ENCODE peak calls at places on chromosomes 11 and 22, in four cellular contexts. One of them, this sample, is unnamed.

GRCh38 chr11:79258606-79259005 is 182.2 kb downstream of the TENM4 start:
- DNase-seq in heart right ventricle: no peak
- DNase-seq in IMR-90: peak; percentile 62
- DNase-seq in BE2C: no peak
- DNase-seq in this sample: no peak

GRCh38 chr22:35352214-35353111 is 28.4 kb upstream of the HMOX1 start:
- DNase-seq in BE2C: no peak
- DNase-seq in IMR-90: no peak
- DNase-seq in heart right ventricle: peak; percentile 65
- DNase-seq in this sample: no peak

GRCh38 chr22:42353883-42354727 is 78.1 kb downstream of the NFAM1 start:
- DNase-seq in heart right ventricle: no peak
- DNase-seq in IMR-90: peak; percentile 13
- DNase-seq in BE2C: peak; percentile 85
- DNase-seq in this sample: peak; percentile 24

GRCh38 chr11:28981331-28981865 is 873.2 kb downstream of the METTL15 start:
- DNase-seq in BE2C: no peak
- DNase-seq in IMR-90: peak; percentile 31
- DNase-seq in heart right ventricle: no peak
- DNase-seq in this sample: peak; percentile 11

GRCh38 chr22:31346733-31347250 is 646 bp upstream of the PATZ1 start:
- DNase-seq in BE2C: peak; percentile 79
- DNase-seq in IMR-90: peak; percentile 33
- DNase-seq in heart right ventricle: peak; percentile 68
- DNase-seq in this sample: peak; percentile 71

GRCh38 chr11:21511835-21512440 is 680.9 kb upstream of the ANO5 start:
- DNase-seq in IMR-90: no peak
- DNase-seq in BE2C: peak; percentile 80
- DNase-seq in heart right ventricle: peak; percentile 18
- DNase-seq in this sample: peak; percentile 90

GRCh38 chr11:67300256-67300755 is 3.0 kb upstream of the SSH3 start:
- DNase-seq in IMR-90: no peak
- DNase-seq in BE2C: no peak
- DNase-seq in heart right ventricle: no peak
- DNase-seq in this sample: no peak

GRCh38 chr22:32058656-32059280 is 15.7 kb downstream of the SLC5A1 start:
- DNase-seq in heart right ventricle: no peak
- DNase-seq in IMR-90: no peak
- DNase-seq in BE2C: no peak
- DNase-seq in this sample: no peak

GRCh38 chr11:118657238-118657637 is 22.2 kb downstream of the TREH start:
- DNase-seq in heart right ventricle: no peak
- DNase-seq in IMR-90: no peak
- DNase-seq in BE2C: no peak
- DNase-seq in this sample: no peak

GRCh38 chr11:39684155-39684554 is 1775.3 kb downstream of the LRRC4C start:
- DNase-seq in IMR-90: no peak
- DNase-seq in heart right ventricle: no peak
- DNase-seq in BE2C: no peak
- DNase-seq in this sample: no peak

GRCh38 chr22:25780673-25781072 is 38.7 kb downstream of the MYO18B start:
- DNase-seq in IMR-90: no peak
- DNase-seq in heart right ventricle: no peak
- DNase-seq in BE2C: peak; percentile 85
- DNase-seq in this sample: no peak

GRCh38 chr11:63520606-63521170 is 14.8 kb downstream of the LGALS12 start:
- DNase-seq in IMR-90: peak; percentile 17
- DNase-seq in BE2C: no peak
- DNase-seq in heart right ventricle: no peak
- DNase-seq in this sample: no peak

GRCh38 chr11:12242926-12243325 is 132.5 kb downstream of the MICAL2 start:
- DNase-seq in heart right ventricle: no peak
- DNase-seq in BE2C: no peak
- DNase-seq in IMR-90: no peak
- DNase-seq in this sample: no peak

GRCh38 chr11:12240669-12241068 is 130.3 kb downstream of the MICAL2 start:
- DNase-seq in heart right ventricle: no peak
- DNase-seq in IMR-90: no peak
- DNase-seq in BE2C: no peak
- DNase-seq in this sample: no peak

GRCh38 chr11:12243511-12243910 is 133.1 kb downstream of the MICAL2 start:
- DNase-seq in heart right ventricle: no peak
- DNase-seq in BE2C: no peak
- DNase-seq in IMR-90: no peak
- DNase-seq in this sample: peak; percentile 68

GRCh38 chr11:12241401-12241800 is 131.0 kb downstream of the MICAL2 start:
- DNase-seq in BE2C: no peak
- DNase-seq in IMR-90: no peak
- DNase-seq in heart right ventricle: no peak
- DNase-seq in this sample: no peak

GRCh38 chr11:12242071-12242672 is 131.8 kb downstream of the MICAL2 start:
- DNase-seq in BE2C: no peak
- DNase-seq in IMR-90: no peak
- DNase-seq in heart right ventricle: no peak
- DNase-seq in this sample: no peak
- H3K4me1 ChIP-seq in BE2C: peaks cover 15% of the 10 kb centered on the region
- H3K4me1 ChIP-seq in IMR-90: peaks cover 3% of the 10 kb centered on the region
- H3K4me1 ChIP-seq in heart right ventricle: peaks cover 37% of the 10 kb centered on the region
- H3K4me1 ChIP-seq in this sample: peaks cover 40% of the 10 kb centered on the region

GRCh38 chr22:22026157-22026831 is 43.7 kb upstream of the TOP3B start:
- DNase-seq in heart right ventricle: no peak
- DNase-seq in BE2C: no peak
- DNase-seq in IMR-90: no peak
- DNase-seq in this sample: no peak
- H3K4me1 ChIP-seq in heart right ventricle: no peaks in the 10 kb centered on the region
- H3K4me1 ChIP-seq in BE2C: no peaks in the 10 kb centered on the region
- H3K4me1 ChIP-seq in IMR-90: no peaks in the 10 kb centered on the region
- H3K4me1 ChIP-seq in this sample: no peaks in the 10 kb centered on the region

GRCh38 chr11:73972187-73972586 is 10.5 kb downstream of the UCP2 start:
- DNase-seq in IMR-90: no peak
- DNase-seq in heart right ventricle: no peak
- DNase-seq in BE2C: no peak
- DNase-seq in this sample: no peak
- H3K4me1 ChIP-seq in IMR-90: no peaks in the 10 kb centered on the region
- H3K4me1 ChIP-seq in heart right ventricle: peaks cover 42% of the 10 kb centered on the region
- H3K4me1 ChIP-seq in BE2C: no peaks in the 10 kb centered on the region
- H3K4me1 ChIP-seq in this sample: peaks cover 7% of the 10 kb centered on the region

GRCh38 chr11:65383778-65384177 is 1.3 kb upstream of the SLC25A45 start:
- DNase-seq in BE2C: no peak
- DNase-seq in IMR-90: no peak
- DNase-seq in heart right ventricle: no peak
- DNase-seq in this sample: no peak
- H3K4me1 ChIP-seq in BE2C: no peaks in the 10 kb centered on the region
- H3K4me1 ChIP-seq in IMR-90: peaks cover 30% of the 10 kb centered on the region
- H3K4me1 ChIP-seq in heart right ventricle: peaks cover 80% of the 10 kb centered on the region
- H3K4me1 ChIP-seq in this sample: peaks cover 6% of the 10 kb centered on the region

GRCh38 chr11:120222916-120223315 is 12.1 kb downstream of the OAF start:
- DNase-seq in IMR-90: no peak
- DNase-seq in heart right ventricle: no peak
- DNase-seq in BE2C: no peak
- DNase-seq in this sample: no peak

GRCh38 chr11:120224386-120224785 is 13.6 kb downstream of the OAF start:
- DNase-seq in heart right ventricle: no peak
- DNase-seq in BE2C: no peak
- DNase-seq in IMR-90: no peak
- DNase-seq in this sample: no peak

GRCh38 chr11:120224872-120225371 is 14.1 kb downstream of the OAF start:
- DNase-seq in heart right ventricle: peak; percentile 56
- DNase-seq in BE2C: no peak
- DNase-seq in IMR-90: no peak
- DNase-seq in this sample: peak; percentile 54

GRCh38 chr11:120225372-120225909 is 14.5 kb upstream of the POU2F3 start:
- DNase-seq in IMR-90: no peak
- DNase-seq in heart right ventricle: no peak
- DNase-seq in BE2C: no peak
- DNase-seq in this sample: no peak

DNA sequence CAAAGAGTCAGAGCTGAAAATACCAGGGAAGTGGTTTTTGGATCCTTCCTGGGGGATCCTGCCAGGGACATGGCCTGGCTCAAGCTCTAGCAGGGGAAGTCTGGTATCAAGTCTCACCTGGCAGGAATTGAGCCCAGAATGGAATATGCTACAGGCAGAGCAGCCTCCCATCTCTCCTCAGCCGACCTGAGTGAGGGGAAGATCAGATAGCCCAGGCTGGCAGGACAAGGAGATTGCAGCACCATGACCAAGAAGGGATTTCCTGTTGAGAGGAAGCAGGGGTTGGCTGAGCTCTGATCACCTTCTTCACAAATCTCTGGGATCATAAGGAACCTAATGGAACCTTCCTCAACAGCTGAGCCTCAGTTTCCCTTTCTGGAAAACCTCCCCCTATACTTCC is 13.0 kb downstream of the OAF start:
- DNase-seq in BE2C: no peak
- DNase-seq in IMR-90: no peak
- DNase-seq in heart right ventricle: no peak
- DNase-seq in this sample: no peak
- H3K4me1 ChIP-seq in BE2C: no peaks in the 10 kb centered on the region
- H3K4me1 ChIP-seq in IMR-90: peaks cover 3% of the 10 kb centered on the region
- H3K4me1 ChIP-seq in heart right ventricle: peaks cover 59% of the 10 kb centered on the region
- H3K4me1 ChIP-seq in this sample: peaks cover 6% of the 10 kb centered on the region

GRCh38 chr22:22397875-22398524 is 110.5 kb downstream of the ZNF280B start:
- DNase-seq in IMR-90: no peak
- DNase-seq in heart right ventricle: peak; percentile 27
- DNase-seq in BE2C: no peak
- DNase-seq in this sample: peak; percentile 47

GRCh38 chr22:22394589-22394988 is 114.0 kb downstream of the ZNF280B start:
- DNase-seq in heart right ventricle: no peak
- DNase-seq in IMR-90: no peak
- DNase-seq in BE2C: no peak
- DNase-seq in this sample: peak; percentile 55

GRCh38 chr22:22396741-22397291 is 111.7 kb downstream of the ZNF280B start:
- DNase-seq in BE2C: no peak
- DNase-seq in IMR-90: no peak
- DNase-seq in heart right ventricle: no peak
- DNase-seq in this sample: no peak

GRCh38 chr22:22397292-22397870 is 111.2 kb downstream of the ZNF280B start:
- DNase-seq in BE2C: no peak
- DNase-seq in IMR-90: no peak
- DNase-seq in heart right ventricle: no peak
- DNase-seq in this sample: peak; percentile 81

GRCh38 chr22:22395230-22395629 is 113.3 kb downstream of the ZNF280B start:
- DNase-seq in heart right ventricle: no peak
- DNase-seq in BE2C: no peak
- DNase-seq in IMR-90: no peak
- DNase-seq in this sample: no peak
- H3K4me1 ChIP-seq in heart right ventricle: peaks cover 7% of the 10 kb centered on the region
- H3K4me1 ChIP-seq in BE2C: no peaks in the 10 kb centered on the region
- H3K4me1 ChIP-seq in IMR-90: peaks cover 3% of the 10 kb centered on the region
- H3K4me1 ChIP-seq in this sample: peaks cover 32% of the 10 kb centered on the region

GRCh38 chr11:68397256-68397655 is 63.3 kb upstream of the PPP6R3 start:
- DNase-seq in heart right ventricle: no peak
- DNase-seq in BE2C: no peak
- DNase-seq in IMR-90: no peak
- DNase-seq in this sample: no peak

GRCh38 chr11:68399916-68400315 is 60.6 kb upstream of the PPP6R3 start:
- DNase-seq in BE2C: no peak
- DNase-seq in heart right ventricle: no peak
- DNase-seq in IMR-90: no peak
- DNase-seq in this sample: no peak

GRCh38 chr11:68398870-68399865 is 61.4 kb upstream of the PPP6R3 start:
- DNase-seq in IMR-90: no peak
- DNase-seq in heart right ventricle: peak; percentile 80
- DNase-seq in BE2C: peak; percentile 55
- DNase-seq in this sample: no peak

GRCh38 chr11:68392822-68393221 is 67.7 kb upstream of the PPP6R3 start:
- DNase-seq in heart right ventricle: no peak
- DNase-seq in IMR-90: no peak
- DNase-seq in BE2C: no peak
- DNase-seq in this sample: no peak

GRCh38 chr11:68396526-68396925 is 64.0 kb upstream of the PPP6R3 start:
- DNase-seq in heart right ventricle: no peak
- DNase-seq in BE2C: no peak
- DNase-seq in IMR-90: no peak
- DNase-seq in this sample: peak; percentile 97
- H3K4me1 ChIP-seq in heart right ventricle: peaks cover 29% of the 10 kb centered on the region
- H3K4me1 ChIP-seq in BE2C: peaks cover 12% of the 10 kb centered on the region
- H3K4me1 ChIP-seq in IMR-90: no peaks in the 10 kb centered on the region
- H3K4me1 ChIP-seq in this sample: peaks cover 38% of the 10 kb centered on the region

GRCh38 chr11:65558002-65558784 is at the start of gene LTBP3:
- DNase-seq in IMR-90: peak; percentile 71
- DNase-seq in BE2C: peak; percentile 62
- DNase-seq in heart right ventricle: peak; percentile 87
- DNase-seq in this sample: peak; percentile 64
- H3K4me1 ChIP-seq in IMR-90: peaks cover 43% of the 10 kb centered on the region
- H3K4me1 ChIP-seq in BE2C: peaks cover 16% of the 10 kb centered on the region
- H3K4me1 ChIP-seq in heart right ventricle: peaks cover 75% of the 10 kb centered on the region
- H3K4me1 ChIP-seq in this sample: peaks cover 55% of the 10 kb centered on the region

DNA sequence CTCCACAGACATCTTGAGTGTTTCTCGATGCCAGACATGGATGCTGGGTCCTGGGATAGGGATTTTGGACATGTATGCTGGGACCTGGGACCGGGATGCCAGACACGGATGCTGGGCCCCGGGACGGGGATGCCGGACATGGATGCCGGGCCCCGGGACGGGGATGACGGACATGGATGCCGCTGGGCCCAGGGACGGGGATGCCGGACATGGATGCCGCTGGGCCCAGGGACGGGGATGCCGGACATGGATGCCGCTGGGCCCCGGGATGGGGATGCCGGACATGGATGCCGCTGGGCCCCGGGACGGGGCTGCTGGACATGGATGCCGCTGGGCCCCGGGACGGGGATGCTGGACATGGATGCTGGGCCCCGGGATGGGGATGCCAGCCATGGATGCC is 97.1 kb upstream of the NNMT start:
- DNase-seq in heart right ventricle: no peak
- DNase-seq in IMR-90: no peak
- DNase-seq in BE2C: no peak
- DNase-seq in this sample: no peak
- H3K4me1 ChIP-seq in heart right ventricle: peaks cover 74% of the 10 kb centered on the region
- H3K4me1 ChIP-seq in IMR-90: peaks cover 7% of the 10 kb centered on the region
- H3K4me1 ChIP-seq in BE2C: no peaks in the 10 kb centered on the region
- H3K4me1 ChIP-seq in this sample: no peaks in the 10 kb centered on the region

This sample was measured in SJCRH30.